ENCODE peak calls at places on chromosomes 6 and 20, in ten cellular contexts. One of them, this sample, is unnamed.

GRCh38 chr6:30720738-30721197 is 616 bp downstream of the TUBB start:
- DNase-seq in neural progenitor cell: peak; percentile 87
- DNase-seq in NCI-H774: peak; percentile 74
- DNase-seq in AG09319: no peak
- DNase-seq in cardiac muscle cell: peak; percentile 62
- DNase-seq in EL: peak; percentile 58
- DNase-seq in activated CD8-positive, alpha-beta memory T cell treated with anti-CD3 and anti-CD28 coated beads, Interleukin-2, amount 10 ng/mL, durations not matched to agents 7 days and 5 days: peak; percentile 86
- DNase-seq in GM18507: no peak
- DNase-seq in GM23338: peak; percentile 77
- DNase-seq in stimulated activated naive B cell treated with anti-CD40 and anti-IgM and Interleukin-4, amounts not matched to agents 10 μg/mL and 1 μg/mL and 100 μg/mL, for 72 hours: peak; percentile 61
- DNase-seq in this sample: peak; percentile 89

GRCh38 chr6:127026247-127026646 is 92.2 kb upstream of the RSPO3 start:
- DNase-seq in stimulated activated naive B cell treated with anti-CD40 and anti-IgM and Interleukin-4, amounts not matched to agents 10 μg/mL and 1 μg/mL and 100 μg/mL, for 72 hours: no peak
- DNase-seq in cardiac muscle cell: no peak
- DNase-seq in NCI-H774: no peak
- DNase-seq in neural progenitor cell: no peak
- DNase-seq in EL: peak; percentile 17
- DNase-seq in GM23338: peak; percentile 27
- DNase-seq in AG09319: no peak
- DNase-seq in GM18507: no peak
- DNase-seq in activated CD8-positive, alpha-beta memory T cell treated with anti-CD3 and anti-CD28 coated beads, Interleukin-2, amount 10 ng/mL, durations not matched to agents 7 days and 5 days: no peak
- DNase-seq in this sample: no peak

GRCh38 chr6:23325065-23325464 is 755.7 kb downstream of the HDGFL1 start:
- DNase-seq in activated CD8-positive, alpha-beta memory T cell treated with anti-CD3 and anti-CD28 coated beads, Interleukin-2, amount 10 ng/mL, durations not matched to agents 7 days and 5 days: no peak
- DNase-seq in GM18507: no peak
- DNase-seq in EL: no peak
- DNase-seq in GM23338: no peak
- DNase-seq in AG09319: no peak
- DNase-seq in neural progenitor cell: no peak
- DNase-seq in cardiac muscle cell: no peak
- DNase-seq in NCI-H774: no peak
- DNase-seq in stimulated activated naive B cell treated with anti-CD40 and anti-IgM and Interleukin-4, amounts not matched to agents 10 μg/mL and 1 μg/mL and 100 μg/mL, for 72 hours: no peak
- DNase-seq in this sample: no peak

GRCh38 chr20:25739615-25740320 is 43.1 kb upstream of the ZNF337 start:
- DNase-seq in GM23338: no peak
- DNase-seq in AG09319: no peak
- DNase-seq in stimulated activated naive B cell treated with anti-CD40 and anti-IgM and Interleukin-4, amounts not matched to agents 10 μg/mL and 1 μg/mL and 100 μg/mL, for 72 hours: no peak
- DNase-seq in neural progenitor cell: no peak
- DNase-seq in cardiac muscle cell: peak; percentile 2
- DNase-seq in NCI-H774: no peak
- DNase-seq in activated CD8-positive, alpha-beta memory T cell treated with anti-CD3 and anti-CD28 coated beads, Interleukin-2, amount 10 ng/mL, durations not matched to agents 7 days and 5 days: no peak
- DNase-seq in EL: peak; percentile 85
- DNase-seq in GM18507: no peak
- DNase-seq in this sample: no peak

GRCh38 chr6:33904050-33904827 is 100.4 kb upstream of the MLN start:
- DNase-seq in GM23338: no peak
- DNase-seq in activated CD8-positive, alpha-beta memory T cell treated with anti-CD3 and anti-CD28 coated beads, Interleukin-2, amount 10 ng/mL, durations not matched to agents 7 days and 5 days: peak; percentile 99
- DNase-seq in cardiac muscle cell: no peak
- DNase-seq in stimulated activated naive B cell treated with anti-CD40 and anti-IgM and Interleukin-4, amounts not matched to agents 10 μg/mL and 1 μg/mL and 100 μg/mL, for 72 hours: peak; percentile 11
- DNase-seq in AG09319: no peak
- DNase-seq in neural progenitor cell: peak; percentile 38
- DNase-seq in NCI-H774: no peak
- DNase-seq in EL: no peak
- DNase-seq in GM18507: no peak
- DNase-seq in this sample: no peak

GRCh38 chr6:11853678-11854417 is 75.2 kb upstream of the ADTRP start:
- DNase-seq in EL: no peak
- DNase-seq in activated CD8-positive, alpha-beta memory T cell treated with anti-CD3 and anti-CD28 coated beads, Interleukin-2, amount 10 ng/mL, durations not matched to agents 7 days and 5 days: no peak
- DNase-seq in cardiac muscle cell: no peak
- DNase-seq in stimulated activated naive B cell treated with anti-CD40 and anti-IgM and Interleukin-4, amounts not matched to agents 10 μg/mL and 1 μg/mL and 100 μg/mL, for 72 hours: no peak
- DNase-seq in AG09319: no peak
- DNase-seq in GM18507: no peak
- DNase-seq in NCI-H774: no peak
- DNase-seq in neural progenitor cell: no peak
- DNase-seq in GM23338: no peak
- DNase-seq in this sample: no peak

GRCh38 chr20:2112910-2113309 is 11.3 kb downstream of the STK35 start:
- DNase-seq in activated CD8-positive, alpha-beta memory T cell treated with anti-CD3 and anti-CD28 coated beads, Interleukin-2, amount 10 ng/mL, durations not matched to agents 7 days and 5 days: no peak
- DNase-seq in GM23338: no peak
- DNase-seq in AG09319: no peak
- DNase-seq in EL: no peak
- DNase-seq in neural progenitor cell: no peak
- DNase-seq in cardiac muscle cell: no peak
- DNase-seq in stimulated activated naive B cell treated with anti-CD40 and anti-IgM and Interleukin-4, amounts not matched to agents 10 μg/mL and 1 μg/mL and 100 μg/mL, for 72 hours: no peak
- DNase-seq in NCI-H774: no peak
- DNase-seq in GM18507: no peak
- DNase-seq in this sample: no peak

GRCh38 chr6:139156102-139156501 is 21.2 kb downstream of the HECA start:
- DNase-seq in GM18507: no peak
- DNase-seq in EL: no peak
- DNase-seq in cardiac muscle cell: no peak
- DNase-seq in GM23338: no peak
- DNase-seq in NCI-H774: no peak
- DNase-seq in AG09319: no peak
- DNase-seq in neural progenitor cell: no peak
- DNase-seq in activated CD8-positive, alpha-beta memory T cell treated with anti-CD3 and anti-CD28 coated beads, Interleukin-2, amount 10 ng/mL, durations not matched to agents 7 days and 5 days: no peak
- DNase-seq in stimulated activated naive B cell treated with anti-CD40 and anti-IgM and Interleukin-4, amounts not matched to agents 10 μg/mL and 1 μg/mL and 100 μg/mL, for 72 hours: no peak
- DNase-seq in this sample: no peak

GRCh38 chr6:116073765-116074450 is 13.2 kb upstream of the FRK start:
- DNase-seq in AG09319: peak; percentile 4
- DNase-seq in neural progenitor cell: no peak
- DNase-seq in EL: peak; percentile 66
- DNase-seq in NCI-H774: peak; percentile 44
- DNase-seq in GM18507: no peak
- DNase-seq in activated CD8-positive, alpha-beta memory T cell treated with anti-CD3 and anti-CD28 coated beads, Interleukin-2, amount 10 ng/mL, durations not matched to agents 7 days and 5 days: no peak
- DNase-seq in GM23338: no peak
- DNase-seq in stimulated activated naive B cell treated with anti-CD40 and anti-IgM and Interleukin-4, amounts not matched to agents 10 μg/mL and 1 μg/mL and 100 μg/mL, for 72 hours: no peak
- DNase-seq in cardiac muscle cell: no peak
- DNase-seq in this sample: no peak

GRCh38 chr6:75044846-75045245 is 161.0 kb downstream of the COL12A1 start:
- DNase-seq in AG09319: no peak
- DNase-seq in GM18507: no peak
- DNase-seq in neural progenitor cell: no peak
- DNase-seq in NCI-H774: no peak
- DNase-seq in EL: peak; percentile 12
- DNase-seq in activated CD8-positive, alpha-beta memory T cell treated with anti-CD3 and anti-CD28 coated beads, Interleukin-2, amount 10 ng/mL, durations not matched to agents 7 days and 5 days: no peak
- DNase-seq in cardiac muscle cell: no peak
- DNase-seq in stimulated activated naive B cell treated with anti-CD40 and anti-IgM and Interleukin-4, amounts not matched to agents 10 μg/mL and 1 μg/mL and 100 μg/mL, for 72 hours: no peak
- DNase-seq in GM23338: no peak
- DNase-seq in this sample: no peak

GRCh38 chr20:1700990-1701389 is 43.4 kb upstream of the SIRPG start:
- DNase-seq in stimulated activated naive B cell treated with anti-CD40 and anti-IgM and Interleukin-4, amounts not matched to agents 10 μg/mL and 1 μg/mL and 100 μg/mL, for 72 hours: no peak
- DNase-seq in GM18507: no peak
- DNase-seq in neural progenitor cell: no peak
- DNase-seq in EL: no peak
- DNase-seq in activated CD8-positive, alpha-beta memory T cell treated with anti-CD3 and anti-CD28 coated beads, Interleukin-2, amount 10 ng/mL, durations not matched to agents 7 days and 5 days: no peak
- DNase-seq in NCI-H774: no peak
- DNase-seq in GM23338: no peak
- DNase-seq in cardiac muscle cell: no peak
- DNase-seq in AG09319: no peak
- DNase-seq in this sample: no peak

GRCh38 chr20:23645575-23645974 is 7.8 kb upstream of the CST3 start:
- DNase-seq in GM18507: no peak
- DNase-seq in neural progenitor cell: no peak
- DNase-seq in NCI-H774: no peak
- DNase-seq in cardiac muscle cell: no peak
- DNase-seq in stimulated activated naive B cell treated with anti-CD40 and anti-IgM and Interleukin-4, amounts not matched to agents 10 μg/mL and 1 μg/mL and 100 μg/mL, for 72 hours: no peak
- DNase-seq in activated CD8-positive, alpha-beta memory T cell treated with anti-CD3 and anti-CD28 coated beads, Interleukin-2, amount 10 ng/mL, durations not matched to agents 7 days and 5 days: no peak
- DNase-seq in GM23338: no peak
- DNase-seq in AG09319: no peak
- DNase-seq in EL: no peak
- DNase-seq in this sample: no peak

GRCh38 chr20:18271160-18271559 is 17.2 kb upstream of the ZNF133 start:
- DNase-seq in NCI-H774: no peak
- DNase-seq in activated CD8-positive, alpha-beta memory T cell treated with anti-CD3 and anti-CD28 coated beads, Interleukin-2, amount 10 ng/mL, durations not matched to agents 7 days and 5 days: no peak
- DNase-seq in GM23338: no peak
- DNase-seq in cardiac muscle cell: no peak
- DNase-seq in neural progenitor cell: no peak
- DNase-seq in GM18507: no peak
- DNase-seq in AG09319: no peak
- DNase-seq in stimulated activated naive B cell treated with anti-CD40 and anti-IgM and Interleukin-4, amounts not matched to agents 10 μg/mL and 1 μg/mL and 100 μg/mL, for 72 hours: no peak
- DNase-seq in EL: no peak
- DNase-seq in this sample: no peak

GRCh38 chr20:50992733-50993457 is 30.0 kb downstream of the KCNG1 start:
- DNase-seq in EL: peak; percentile 70
- DNase-seq in stimulated activated naive B cell treated with anti-CD40 and anti-IgM and Interleukin-4, amounts not matched to agents 10 μg/mL and 1 μg/mL and 100 μg/mL, for 72 hours: peak; percentile 36
- DNase-seq in NCI-H774: peak; percentile 1
- DNase-seq in AG09319: peak; percentile 10
- DNase-seq in neural progenitor cell: peak; percentile 85
- DNase-seq in cardiac muscle cell: peak; percentile 83
- DNase-seq in GM18507: peak; percentile 46
- DNase-seq in GM23338: peak; percentile 95
- DNase-seq in activated CD8-positive, alpha-beta memory T cell treated with anti-CD3 and anti-CD28 coated beads, Interleukin-2, amount 10 ng/mL, durations not matched to agents 7 days and 5 days: peak; percentile 70
- DNase-seq in this sample: no peak

GRCh38 chr6:154868143-154868594 is 126.9 kb upstream of the TIAM2 start:
- DNase-seq in EL: peak; percentile 61
- DNase-seq in GM23338: peak; percentile 85
- DNase-seq in neural progenitor cell: peak; percentile 78
- DNase-seq in AG09319: no peak
- DNase-seq in cardiac muscle cell: peak; percentile 70
- DNase-seq in activated CD8-positive, alpha-beta memory T cell treated with anti-CD3 and anti-CD28 coated beads, Interleukin-2, amount 10 ng/mL, durations not matched to agents 7 days and 5 days: no peak
- DNase-seq in stimulated activated naive B cell treated with anti-CD40 and anti-IgM and Interleukin-4, amounts not matched to agents 10 μg/mL and 1 μg/mL and 100 μg/mL, for 72 hours: no peak
- DNase-seq in GM18507: no peak
- DNase-seq in NCI-H774: peak; percentile 55
- DNase-seq in this sample: no peak

GRCh38 chr6:123118811-123119210 is 122.8 kb downstream of the CLVS2 start:
- DNase-seq in GM18507: no peak
- DNase-seq in cardiac muscle cell: no peak
- DNase-seq in NCI-H774: peak; percentile 60
- DNase-seq in stimulated activated naive B cell treated with anti-CD40 and anti-IgM and Interleukin-4, amounts not matched to agents 10 μg/mL and 1 μg/mL and 100 μg/mL, for 72 hours: no peak
- DNase-seq in activated CD8-positive, alpha-beta memory T cell treated with anti-CD3 and anti-CD28 coated beads, Interleukin-2, amount 10 ng/mL, durations not matched to agents 7 days and 5 days: no peak
- DNase-seq in GM23338: no peak
- DNase-seq in neural progenitor cell: no peak
- DNase-seq in AG09319: no peak
- DNase-seq in EL: no peak
- DNase-seq in this sample: no peak

GRCh38 chr6:15430181-15430580 is 184.3 kb downstream of the JARID2 start:
- DNase-seq in activated CD8-positive, alpha-beta memory T cell treated with anti-CD3 and anti-CD28 coated beads, Interleukin-2, amount 10 ng/mL, durations not matched to agents 7 days and 5 days: no peak
- DNase-seq in AG09319: peak; percentile 25
- DNase-seq in stimulated activated naive B cell treated with anti-CD40 and anti-IgM and Interleukin-4, amounts not matched to agents 10 μg/mL and 1 μg/mL and 100 μg/mL, for 72 hours: no peak
- DNase-seq in GM23338: no peak
- DNase-seq in GM18507: no peak
- DNase-seq in neural progenitor cell: no peak
- DNase-seq in cardiac muscle cell: peak; percentile 57
- DNase-seq in EL: peak; percentile 14
- DNase-seq in NCI-H774: no peak
- DNase-seq in this sample: no peak

GRCh38 chr20:6061544-6061943 is 7.7 kb upstream of the LRRN4 start:
- DNase-seq in activated CD8-positive, alpha-beta memory T cell treated with anti-CD3 and anti-CD28 coated beads, Interleukin-2, amount 10 ng/mL, durations not matched to agents 7 days and 5 days: no peak
- DNase-seq in GM18507: no peak
- DNase-seq in GM23338: no peak
- DNase-seq in EL: no peak
- DNase-seq in stimulated activated naive B cell treated with anti-CD40 and anti-IgM and Interleukin-4, amounts not matched to agents 10 μg/mL and 1 μg/mL and 100 μg/mL, for 72 hours: no peak
- DNase-seq in neural progenitor cell: no peak
- DNase-seq in NCI-H774: no peak
- DNase-seq in cardiac muscle cell: no peak
- DNase-seq in AG09319: no peak
- DNase-seq in this sample: no peak

GRCh38 chr6:101114703-101115102 is 233.6 kb upstream of the ASCC3 start:
- DNase-seq in GM18507: no peak
- DNase-seq in EL: peak; percentile 46
- DNase-seq in activated CD8-positive, alpha-beta memory T cell treated with anti-CD3 and anti-CD28 coated beads, Interleukin-2, amount 10 ng/mL, durations not matched to agents 7 days and 5 days: no peak
- DNase-seq in GM23338: peak; percentile 49
- DNase-seq in AG09319: no peak
- DNase-seq in cardiac muscle cell: peak; percentile 66
- DNase-seq in NCI-H774: peak; percentile 76
- DNase-seq in neural progenitor cell: peak; percentile 61
- DNase-seq in stimulated activated naive B cell treated with anti-CD40 and anti-IgM and Interleukin-4, amounts not matched to agents 10 μg/mL and 1 μg/mL and 100 μg/mL, for 72 hours: no peak
- DNase-seq in this sample: no peak

GRCh38 chr6:83231146-83231545 is 38.0 kb downstream of the RWDD2A start:
- DNase-seq in EL: peak; percentile 63
- DNase-seq in AG09319: peak; percentile 78
- DNase-seq in stimulated activated naive B cell treated with anti-CD40 and anti-IgM and Interleukin-4, amounts not matched to agents 10 μg/mL and 1 μg/mL and 100 μg/mL, for 72 hours: no peak
- DNase-seq in GM23338: no peak
- DNase-seq in activated CD8-positive, alpha-beta memory T cell treated with anti-CD3 and anti-CD28 coated beads, Interleukin-2, amount 10 ng/mL, durations not matched to agents 7 days and 5 days: no peak
- DNase-seq in NCI-H774: no peak
- DNase-seq in cardiac muscle cell: peak; percentile 30
- DNase-seq in GM18507: no peak
- DNase-seq in neural progenitor cell: no peak
- DNase-seq in this sample: no peak

GRCh38 chr6:157264701-157265100 is 58.6 kb downstream of the TMEM242 start:
- DNase-seq in AG09319: no peak
- DNase-seq in stimulated activated naive B cell treated with anti-CD40 and anti-IgM and Interleukin-4, amounts not matched to agents 10 μg/mL and 1 μg/mL and 100 μg/mL, for 72 hours: no peak
- DNase-seq in cardiac muscle cell: no peak
- DNase-seq in activated CD8-positive, alpha-beta memory T cell treated with anti-CD3 and anti-CD28 coated beads, Interleukin-2, amount 10 ng/mL, durations not matched to agents 7 days and 5 days: no peak
- DNase-seq in EL: no peak
- DNase-seq in GM23338: no peak
- DNase-seq in NCI-H774: peak; percentile 63
- DNase-seq in GM18507: no peak
- DNase-seq in neural progenitor cell: no peak
- DNase-seq in this sample: no peak

GRCh38 chr20:36298795-36299339 is 7.3 kb upstream of the DLGAP4 start:
- DNase-seq in cardiac muscle cell: no peak
- DNase-seq in AG09319: no peak
- DNase-seq in stimulated activated naive B cell treated with anti-CD40 and anti-IgM and Interleukin-4, amounts not matched to agents 10 μg/mL and 1 μg/mL and 100 μg/mL, for 72 hours: no peak
- DNase-seq in neural progenitor cell: no peak
- DNase-seq in NCI-H774: no peak
- DNase-seq in activated CD8-positive, alpha-beta memory T cell treated with anti-CD3 and anti-CD28 coated beads, Interleukin-2, amount 10 ng/mL, durations not matched to agents 7 days and 5 days: no peak
- DNase-seq in GM18507: no peak
- DNase-seq in GM23338: no peak
- DNase-seq in EL: no peak
- DNase-seq in this sample: no peak

GRCh38 chr20:53163486-53163885 is 191.3 kb downstream of the TSHZ2 start:
- DNase-seq in activated CD8-positive, alpha-beta memory T cell treated with anti-CD3 and anti-CD28 coated beads, Interleukin-2, amount 10 ng/mL, durations not matched to agents 7 days and 5 days: no peak
- DNase-seq in stimulated activated naive B cell treated with anti-CD40 and anti-IgM and Interleukin-4, amounts not matched to agents 10 μg/mL and 1 μg/mL and 100 μg/mL, for 72 hours: no peak
- DNase-seq in cardiac muscle cell: peak; percentile 64
- DNase-seq in AG09319: no peak
- DNase-seq in NCI-H774: no peak
- DNase-seq in GM23338: no peak
- DNase-seq in EL: no peak
- DNase-seq in neural progenitor cell: no peak
- DNase-seq in GM18507: no peak
- DNase-seq in this sample: no peak

GRCh38 chr20:10476319-10476724 is 41.2 kb downstream of the SLX4IP start:
- DNase-seq in stimulated activated naive B cell treated with anti-CD40 and anti-IgM and Interleukin-4, amounts not matched to agents 10 μg/mL and 1 μg/mL and 100 μg/mL, for 72 hours: peak; percentile 28
- DNase-seq in NCI-H774: no peak
- DNase-seq in activated CD8-positive, alpha-beta memory T cell treated with anti-CD3 and anti-CD28 coated beads, Interleukin-2, amount 10 ng/mL, durations not matched to agents 7 days and 5 days: no peak
- DNase-seq in cardiac muscle cell: no peak
- DNase-seq in neural progenitor cell: no peak
- DNase-seq in AG09319: no peak
- DNase-seq in GM23338: no peak
- DNase-seq in GM18507: no peak
- DNase-seq in EL: peak; percentile 40
- DNase-seq in this sample: no peak

GRCh38 chr6:82331031-82331773 is 32.4 kb upstream of the TPBG start:
- DNase-seq in stimulated activated naive B cell treated with anti-CD40 and anti-IgM and Interleukin-4, amounts not matched to agents 10 μg/mL and 1 μg/mL and 100 μg/mL, for 72 hours: no peak
- DNase-seq in activated CD8-positive, alpha-beta memory T cell treated with anti-CD3 and anti-CD28 coated beads, Interleukin-2, amount 10 ng/mL, durations not matched to agents 7 days and 5 days: no peak
- DNase-seq in NCI-H774: no peak
- DNase-seq in neural progenitor cell: peak; percentile 37
- DNase-seq in AG09319: peak; percentile 22
- DNase-seq in GM23338: peak; percentile 40
- DNase-seq in cardiac muscle cell: peak; percentile 42
- DNase-seq in GM18507: no peak
- DNase-seq in EL: peak; percentile 85
- DNase-seq in this sample: no peak

GRCh38 chr6:124927806-124928205 is 34.4 kb upstream of the RNF217 start:
- DNase-seq in NCI-H774: no peak
- DNase-seq in activated CD8-positive, alpha-beta memory T cell treated with anti-CD3 and anti-CD28 coated beads, Interleukin-2, amount 10 ng/mL, durations not matched to agents 7 days and 5 days: no peak
- DNase-seq in cardiac muscle cell: no peak
- DNase-seq in stimulated activated naive B cell treated with anti-CD40 and anti-IgM and Interleukin-4, amounts not matched to agents 10 μg/mL and 1 μg/mL and 100 μg/mL, for 72 hours: no peak
- DNase-seq in neural progenitor cell: no peak
- DNase-seq in EL: peak; percentile 29
- DNase-seq in AG09319: no peak
- DNase-seq in GM23338: no peak
- DNase-seq in GM18507: no peak
- DNase-seq in this sample: no peak

GRCh38 chr20:32763202-32763999 is 1.2 kb downstream of the DNMT3B start:
- DNase-seq in stimulated activated naive B cell treated with anti-CD40 and anti-IgM and Interleukin-4, amounts not matched to agents 10 μg/mL and 1 μg/mL and 100 μg/mL, for 72 hours: no peak
- DNase-seq in EL: no peak
- DNase-seq in AG09319: no peak
- DNase-seq in cardiac muscle cell: no peak
- DNase-seq in neural progenitor cell: peak; percentile 58
- DNase-seq in GM18507: no peak
- DNase-seq in GM23338: peak; percentile 59
- DNase-seq in NCI-H774: peak; percentile 13
- DNase-seq in activated CD8-positive, alpha-beta memory T cell treated with anti-CD3 and anti-CD28 coated beads, Interleukin-2, amount 10 ng/mL, durations not matched to agents 7 days and 5 days: no peak
- DNase-seq in this sample: no peak

GRCh38 chr6:3229566-3230274 is 2.3 kb upstream of the TUBB2B start:
- DNase-seq in NCI-H774: peak; percentile 37
- DNase-seq in GM23338: peak; percentile 81
- DNase-seq in GM18507: no peak
- DNase-seq in neural progenitor cell: peak; percentile 75
- DNase-seq in activated CD8-positive, alpha-beta memory T cell treated with anti-CD3 and anti-CD28 coated beads, Interleukin-2, amount 10 ng/mL, durations not matched to agents 7 days and 5 days: peak; percentile 59
- DNase-seq in cardiac muscle cell: no peak
- DNase-seq in EL: no peak
- DNase-seq in AG09319: no peak
- DNase-seq in stimulated activated naive B cell treated with anti-CD40 and anti-IgM and Interleukin-4, amounts not matched to agents 10 μg/mL and 1 μg/mL and 100 μg/mL, for 72 hours: no peak
- DNase-seq in this sample: no peak

This sample was measured in adrenal gland.